ENCODE peak calls at places on chromosomes 3 and 15, in seven cellular contexts. One of them, this sample, is unnamed.
A peak's percentile ranks its signal among the peaks of the same experiment; 100 is the strongest.

GRCh38 chr15:94305133-94305532 is 73.8 kb downstream of the MCTP2 start:
- DNase-seq in breast epithelium: no peak
- DNase-seq in endothelial cell of umbilical vein: no peak
- DNase-seq in IMR-90: peak; percentile 40
- DNase-seq in body of pancreas: no peak
- DNase-seq in GM12878: no peak
- DNase-seq in HepG2: no peak
- DNase-seq in this sample: no peak

GRCh38 chr3:123414958-123415792 is 33.7 kb downstream of the ADCY5 start:
- DNase-seq in breast epithelium: no peak
- DNase-seq in endothelial cell of umbilical vein: no peak
- DNase-seq in IMR-90: no peak
- DNase-seq in body of pancreas: peak; percentile 49
- DNase-seq in GM12878: no peak
- DNase-seq in HepG2: no peak
- DNase-seq in this sample: no peak

GRCh38 chr3:190076601-190077444 is 43.9 kb downstream of the P3H2 start:
- DNase-seq in breast epithelium: peak; percentile 56
- DNase-seq in endothelial cell of umbilical vein: peak; percentile 86
- DNase-seq in IMR-90: peak; percentile 99
- DNase-seq in body of pancreas: peak; percentile 16
- DNase-seq in GM12878: no peak
- DNase-seq in HepG2: peak; percentile 6
- DNase-seq in this sample: no peak

GRCh38 chr3:136787226-136787793 is 31.6 kb upstream of the SLC35G2 start:
- DNase-seq in breast epithelium: no peak
- DNase-seq in endothelial cell of umbilical vein: peak; percentile 50
- DNase-seq in IMR-90: peak; percentile 45
- DNase-seq in body of pancreas: peak; percentile 51
- DNase-seq in GM12878: no peak
- DNase-seq in HepG2: peak; percentile 27
- DNase-seq in this sample: no peak

GRCh38 chr3:195411831-195412230 is 31.0 kb downstream of the ACAP2 start:
- DNase-seq in breast epithelium: no peak
- DNase-seq in endothelial cell of umbilical vein: no peak
- DNase-seq in IMR-90: peak; percentile 60
- DNase-seq in body of pancreas: no peak
- DNase-seq in GM12878: no peak
- DNase-seq in HepG2: no peak
- DNase-seq in this sample: no peak

GRCh38 chr3:190552969-190553759 is 39.3 kb downstream of the IL1RAP start:
- DNase-seq in breast epithelium: no peak
- DNase-seq in endothelial cell of umbilical vein: no peak
- DNase-seq in IMR-90: no peak
- DNase-seq in body of pancreas: no peak
- DNase-seq in GM12878: no peak
- DNase-seq in HepG2: no peak
- DNase-seq in this sample: no peak

GRCh38 chr15:33099213-33099612 is 95.3 kb downstream of the FMN1 start:
- DNase-seq in breast epithelium: no peak
- DNase-seq in endothelial cell of umbilical vein: no peak
- DNase-seq in IMR-90: no peak
- DNase-seq in body of pancreas: no peak
- DNase-seq in GM12878: no peak
- DNase-seq in HepG2: no peak
- DNase-seq in this sample: no peak

GRCh38 chr3:100634493-100635272 is 25.3 kb downstream of the ADGRG7 start:
- DNase-seq in breast epithelium: no peak
- DNase-seq in endothelial cell of umbilical vein: peak; percentile 40
- DNase-seq in IMR-90: peak; percentile 6
- DNase-seq in body of pancreas: peak; percentile 75
- DNase-seq in GM12878: peak; percentile 31
- DNase-seq in HepG2: peak; percentile 38
- DNase-seq in this sample: no peak

GRCh38 chr3:171115667-171116066 is 89.1 kb upstream of the SLC2A2 start:
- DNase-seq in breast epithelium: no peak
- DNase-seq in endothelial cell of umbilical vein: no peak
- DNase-seq in IMR-90: no peak
- DNase-seq in body of pancreas: no peak
- DNase-seq in GM12878: peak; percentile 5
- DNase-seq in HepG2: no peak
- DNase-seq in this sample: no peak

GRCh38 chr3:157159762-157160651 is at the start of gene CCNL1:
- DNase-seq in breast epithelium: peak; percentile 95
- DNase-seq in endothelial cell of umbilical vein: peak; percentile 96
- DNase-seq in IMR-90: peak; percentile 98
- DNase-seq in body of pancreas: peak; percentile 97
- DNase-seq in GM12878: peak; percentile 82
- DNase-seq in HepG2: peak; percentile 88
- DNase-seq in this sample: peak; percentile 93

GRCh38 chr3:184746131-184747120 is 34.6 kb upstream of the MAGEF1 start:
- DNase-seq in breast epithelium: no peak
- DNase-seq in endothelial cell of umbilical vein: no peak
- DNase-seq in IMR-90: no peak
- DNase-seq in body of pancreas: no peak
- DNase-seq in GM12878: no peak
- DNase-seq in HepG2: no peak
- DNase-seq in this sample: no peak

GRCh38 chr3:100754563-100755334 is 45.5 kb downstream of the TFG start:
- DNase-seq in breast epithelium: no peak
- DNase-seq in endothelial cell of umbilical vein: peak; percentile 7
- DNase-seq in IMR-90: no peak
- DNase-seq in body of pancreas: no peak
- DNase-seq in GM12878: no peak
- DNase-seq in HepG2: no peak
- DNase-seq in this sample: no peak

GRCh38 chr15:62554164-62554563 is 389.1 kb upstream of the C2CD4B start:
- DNase-seq in breast epithelium: no peak
- DNase-seq in endothelial cell of umbilical vein: no peak
- DNase-seq in IMR-90: no peak
- DNase-seq in body of pancreas: no peak
- DNase-seq in GM12878: no peak
- DNase-seq in HepG2: no peak
- DNase-seq in this sample: no peak

GRCh38 chr3:62277986-62278385 is 95.4 kb downstream of the FEZF2 start:
- DNase-seq in breast epithelium: no peak
- DNase-seq in endothelial cell of umbilical vein: no peak
- DNase-seq in IMR-90: peak; percentile 1
- DNase-seq in body of pancreas: no peak
- DNase-seq in GM12878: no peak
- DNase-seq in HepG2: no peak
- DNase-seq in this sample: no peak

GRCh38 chr3:78707094-78707493 is 1060.7 kb downstream of the ROBO1 start:
- DNase-seq in breast epithelium: no peak
- DNase-seq in endothelial cell of umbilical vein: no peak
- DNase-seq in IMR-90: no peak
- DNase-seq in body of pancreas: no peak
- DNase-seq in GM12878: no peak
- DNase-seq in HepG2: no peak
- DNase-seq in this sample: no peak

GRCh38 chr3:46695962-46696922 is 2.8 kb upstream of the ALS2CL start:
- DNase-seq in breast epithelium: no peak
- DNase-seq in endothelial cell of umbilical vein: no peak
- DNase-seq in IMR-90: peak; percentile 29
- DNase-seq in body of pancreas: peak; percentile 41
- DNase-seq in GM12878: no peak
- DNase-seq in HepG2: no peak
- DNase-seq in this sample: no peak

GRCh38 chr3:78659386-78659987 is 1108.3 kb downstream of the ROBO1 start:
- DNase-seq in breast epithelium: no peak
- DNase-seq in endothelial cell of umbilical vein: peak; percentile 52
- DNase-seq in IMR-90: peak; percentile 57
- DNase-seq in body of pancreas: peak; percentile 48
- DNase-seq in GM12878: no peak
- DNase-seq in HepG2: peak; percentile 29
- DNase-seq in this sample: no peak

GRCh38 chr15:78033864-78034263 is 43.6 kb downstream of the TBC1D2B start:
- DNase-seq in breast epithelium: no peak
- DNase-seq in endothelial cell of umbilical vein: peak; percentile 63
- DNase-seq in IMR-90: peak; percentile 41
- DNase-seq in body of pancreas: peak; percentile 34
- DNase-seq in GM12878: no peak
- DNase-seq in HepG2: no peak
- DNase-seq in this sample: no peak

GRCh38 chr3:169667710-169668080 is 4.2 kb upstream of the MECOM start:
- DNase-seq in breast epithelium: no peak
- DNase-seq in endothelial cell of umbilical vein: peak; percentile 54
- DNase-seq in IMR-90: no peak
- DNase-seq in body of pancreas: no peak
- DNase-seq in GM12878: no peak
- DNase-seq in HepG2: no peak
- DNase-seq in this sample: no peak

GRCh38 chr3:164004205-164004604 is 1074.1 kb downstream of the SI start:
- DNase-seq in breast epithelium: no peak
- DNase-seq in endothelial cell of umbilical vein: no peak
- DNase-seq in IMR-90: no peak
- DNase-seq in body of pancreas: no peak
- DNase-seq in GM12878: no peak
- DNase-seq in HepG2: no peak
- DNase-seq in this sample: no peak

GRCh38 chr15:75508741-75509532 is 57.4 kb upstream of the SIN3A start:
- DNase-seq in breast epithelium: no peak
- DNase-seq in endothelial cell of umbilical vein: peak; percentile 58
- DNase-seq in IMR-90: peak; percentile 65
- DNase-seq in body of pancreas: peak; percentile 8
- DNase-seq in GM12878: no peak
- DNase-seq in HepG2: peak; percentile 23
- DNase-seq in this sample: no peak

DNA sequence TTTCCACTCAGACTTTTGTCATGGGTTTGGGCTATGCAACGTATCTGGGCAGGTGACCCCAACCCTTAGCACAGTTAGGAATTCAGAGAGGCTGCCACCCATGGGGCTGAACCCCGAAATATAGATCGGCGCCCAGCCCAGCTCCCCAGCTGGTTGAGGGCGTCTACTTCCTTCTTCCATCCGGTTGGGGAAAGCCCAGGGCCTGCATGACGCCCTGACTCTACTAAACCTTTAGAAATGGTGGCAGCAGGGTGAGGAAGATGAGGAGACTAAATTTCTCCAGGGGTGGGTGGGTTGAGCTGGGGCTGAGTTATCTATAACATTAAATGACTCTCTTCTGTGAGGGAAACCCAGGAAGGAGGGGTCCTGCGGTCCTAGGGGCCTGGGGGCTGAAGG is 28.3 kb downstream of the NR2F2 start:
- DNase-seq in breast epithelium: no peak
- DNase-seq in endothelial cell of umbilical vein: no peak
- DNase-seq in IMR-90: no peak
- DNase-seq in body of pancreas: no peak
- DNase-seq in GM12878: no peak
- DNase-seq in HepG2: no peak
- DNase-seq in this sample: no peak
- H3K27me3 ChIP-seq in breast epithelium: peaks cover 69% of the 10 kb centered on the region
- H3K27me3 ChIP-seq in endothelial cell of umbilical vein: no peaks in the 10 kb centered on the region
- H3K27me3 ChIP-seq in IMR-90: no peaks in the 10 kb centered on the region
- H3K27me3 ChIP-seq in body of pancreas: peaks cover 12% of the 10 kb centered on the region
- H3K27me3 ChIP-seq in GM12878: peaks cover 16% of the 10 kb centered on the region
- H3K27me3 ChIP-seq in HepG2: no peaks in the 10 kb centered on the region
- H3K27me3 ChIP-seq in this sample: peaks cover 29% of the 10 kb centered on the region

DNA sequence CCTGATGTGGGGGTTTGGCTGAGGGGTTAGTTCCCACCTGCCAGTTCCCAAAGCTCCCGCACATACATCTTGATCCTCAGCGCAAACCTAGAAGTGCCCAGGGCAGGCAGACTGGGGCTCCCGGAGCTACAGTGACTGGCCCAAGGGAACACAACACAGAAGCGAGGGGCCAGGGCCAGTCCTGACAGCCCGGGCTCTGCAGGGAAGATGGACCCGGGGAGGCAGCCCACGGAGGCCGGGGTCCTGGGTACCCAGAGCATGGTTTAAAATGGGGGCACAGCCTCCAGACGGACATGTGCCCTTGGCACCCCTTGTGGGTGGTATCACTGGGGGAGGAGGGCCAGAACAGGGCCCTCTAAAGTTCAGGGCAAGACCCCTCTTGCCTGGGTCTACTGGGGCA is 5.1 kb downstream of the CPN2 start:
- DNase-seq in breast epithelium: no peak
- DNase-seq in endothelial cell of umbilical vein: no peak
- DNase-seq in IMR-90: no peak
- DNase-seq in body of pancreas: no peak
- DNase-seq in GM12878: no peak
- DNase-seq in HepG2: no peak
- DNase-seq in this sample: no peak
- TF ChIP-seq POLR2A in breast epithelium: no peak
- TF ChIP-seq POLR2A in endothelial cell of umbilical vein: no peak
- TF ChIP-seq POLR2A in IMR-90: no peak
- TF ChIP-seq POLR2A in body of pancreas: no peak
- TF ChIP-seq POLR2A in GM12878: no peak
- TF ChIP-seq POLR2A in HepG2: no peak
- TF ChIP-seq POLR2A in this sample: no peak

GRCh38 chr3:55000946-55001345 is 73.1 kb upstream of the LRTM1 start:
- DNase-seq in breast epithelium: no peak
- DNase-seq in endothelial cell of umbilical vein: no peak
- DNase-seq in IMR-90: no peak
- DNase-seq in body of pancreas: no peak
- DNase-seq in GM12878: no peak
- DNase-seq in HepG2: no peak
- DNase-seq in this sample: no peak

GRCh38 chr3:54999801-55000200 is 71.9 kb upstream of the LRTM1 start:
- DNase-seq in breast epithelium: no peak
- DNase-seq in endothelial cell of umbilical vein: no peak
- DNase-seq in IMR-90: peak; percentile 41
- DNase-seq in body of pancreas: no peak
- DNase-seq in GM12878: no peak
- DNase-seq in HepG2: no peak
- DNase-seq in this sample: no peak

GRCh38 chr3:55002416-55002930 is 74.6 kb upstream of the LRTM1 start:
- DNase-seq in breast epithelium: no peak
- DNase-seq in endothelial cell of umbilical vein: no peak
- DNase-seq in IMR-90: no peak
- DNase-seq in body of pancreas: no peak
- DNase-seq in GM12878: no peak
- DNase-seq in HepG2: no peak
- DNase-seq in this sample: no peak

GRCh38 chr3:55000546-55000945 is 72.7 kb upstream of the LRTM1 start:
- DNase-seq in breast epithelium: no peak
- DNase-seq in endothelial cell of umbilical vein: no peak
- DNase-seq in IMR-90: peak; percentile 93
- DNase-seq in body of pancreas: peak; percentile 15
- DNase-seq in GM12878: no peak
- DNase-seq in HepG2: no peak
- DNase-seq in this sample: no peak

GRCh38 chr3:54999159-54999558 is 71.3 kb upstream of the LRTM1 start:
- DNase-seq in breast epithelium: no peak
- DNase-seq in endothelial cell of umbilical vein: no peak
- DNase-seq in IMR-90: peak; percentile 86
- DNase-seq in body of pancreas: no peak
- DNase-seq in GM12878: no peak
- DNase-seq in HepG2: peak; percentile 2
- DNase-seq in this sample: no peak
- H3K27ac ChIP-seq in breast epithelium: no peak overlapping the region
- H3K27ac ChIP-seq in endothelial cell of umbilical vein: no peak overlapping the region
- H3K27ac ChIP-seq in IMR-90: no peak overlapping the region
- H3K27ac ChIP-seq in body of pancreas: no peak overlapping the region
- H3K27ac ChIP-seq in GM12878: no peak overlapping the region
- H3K27ac ChIP-seq in HepG2: no peak overlapping the region
- H3K27ac ChIP-seq in this sample: no peak overlapping the region

DNA sequence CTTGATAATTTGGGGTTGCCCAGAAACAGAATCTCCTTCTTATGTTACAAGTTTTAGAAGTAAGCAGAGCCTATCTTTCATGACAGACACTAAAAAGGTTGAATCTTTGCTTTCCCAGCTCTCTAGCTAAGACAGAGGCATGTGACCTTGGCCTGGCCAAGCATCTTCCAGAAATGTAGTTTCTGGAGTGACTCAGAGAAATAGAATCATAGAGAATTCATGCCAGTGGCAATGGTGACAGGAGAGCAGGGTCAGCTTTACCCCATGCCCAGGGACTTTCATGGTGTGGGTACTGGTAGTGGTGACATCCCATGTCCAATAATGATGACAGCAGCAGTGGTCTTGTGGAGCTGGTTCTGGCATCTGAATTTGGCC is 4.0 kb upstream of the PARP6 start:
- DNase-seq in breast epithelium: no peak
- DNase-seq in endothelial cell of umbilical vein: no peak
- DNase-seq in IMR-90: peak; percentile 7
- DNase-seq in body of pancreas: no peak
- DNase-seq in GM12878: no peak
- DNase-seq in HepG2: no peak
- DNase-seq in this sample: no peak
- H3K27me3 ChIP-seq in breast epithelium: no peaks in the 10 kb centered on the region
- H3K27me3 ChIP-seq in endothelial cell of umbilical vein: peaks cover 3% of the 10 kb centered on the region
- H3K27me3 ChIP-seq in IMR-90: peaks cover 8% of the 10 kb centered on the region
- H3K27me3 ChIP-seq in body of pancreas: no peaks in the 10 kb centered on the region
- H3K27me3 ChIP-seq in GM12878: no peaks in the 10 kb centered on the region
- H3K27me3 ChIP-seq in HepG2: peaks cover under 1% of the 10 kb centered on the region
- H3K27me3 ChIP-seq in this sample: no peaks in the 10 kb centered on the region

This sample was measured in esophagus squamous epithelium.